ENCODE peak calls at places on chromosomes 2 and 18, in six cellular contexts. One of them, this sample, is unnamed. For H3K4me1, the result is how much of the 10 kb centered on the place peaks cover.

GRCh38 chr2:68762665-68763064 is 28.1 kb downstream of the ARHGAP25 start:
- DNase-seq in K562: peak
- DNase-seq in NT2/D1: no peak
- DNase-seq in CD4-positive, CD25-positive, alpha-beta regulatory T cell: peak
- DNase-seq in A549: no peak
- DNase-seq in left ventricle myocardium inferior: no peak
- DNase-seq in this sample: no peak

GRCh38 chr2:177983183-177983788 is 89.3 kb downstream of the PDE11A start:
- DNase-seq in K562: peak
- DNase-seq in left ventricle myocardium inferior: no peak
- DNase-seq in NT2/D1: peak
- DNase-seq in CD4-positive, CD25-positive, alpha-beta regulatory T cell: no peak
- DNase-seq in A549: peak
- DNase-seq in this sample: peak

GRCh38 chr2:86037141-86037794 is 68.4 kb downstream of the POLR1A start:
- DNase-seq in K562: peak
- DNase-seq in NT2/D1: no peak
- DNase-seq in CD4-positive, CD25-positive, alpha-beta regulatory T cell: no peak
- DNase-seq in left ventricle myocardium inferior: peak
- DNase-seq in A549: no peak
- DNase-seq in this sample: no peak

GRCh38 chr2:96111257-96111640 is 5.1 kb downstream of the ADRA2B start:
- DNase-seq in left ventricle myocardium inferior: no peak
- DNase-seq in NT2/D1: no peak
- DNase-seq in K562: no peak
- DNase-seq in A549: no peak
- DNase-seq in CD4-positive, CD25-positive, alpha-beta regulatory T cell: no peak
- DNase-seq in this sample: no peak

GRCh38 chr2:48727560-48727959 is 28.0 kb downstream of the LHCGR start:
- DNase-seq in NT2/D1: no peak
- DNase-seq in A549: no peak
- DNase-seq in left ventricle myocardium inferior: no peak
- DNase-seq in K562: no peak
- DNase-seq in CD4-positive, CD25-positive, alpha-beta regulatory T cell: no peak
- DNase-seq in this sample: no peak

GRCh38 chr2:28356095-28356911 is 36.4 kb upstream of the FOSL2 start:
- DNase-seq in K562: peak
- DNase-seq in NT2/D1: no peak
- DNase-seq in CD4-positive, CD25-positive, alpha-beta regulatory T cell: peak
- DNase-seq in A549: peak
- DNase-seq in left ventricle myocardium inferior: peak
- DNase-seq in this sample: no peak

GRCh38 chr2:27829791-27830190 is 58.3 kb downstream of the MRPL33 start:
- DNase-seq in CD4-positive, CD25-positive, alpha-beta regulatory T cell: no peak
- DNase-seq in A549: no peak
- DNase-seq in K562: no peak
- DNase-seq in NT2/D1: no peak
- DNase-seq in left ventricle myocardium inferior: no peak
- DNase-seq in this sample: no peak

GRCh38 chr18:27042177-27042576 is 142.9 kb downstream of the CHST9 start:
- DNase-seq in left ventricle myocardium inferior: no peak
- DNase-seq in A549: no peak
- DNase-seq in NT2/D1: no peak
- DNase-seq in K562: no peak
- DNase-seq in CD4-positive, CD25-positive, alpha-beta regulatory T cell: no peak
- DNase-seq in this sample: no peak

GRCh38 chr2:235812185-235812670 is 318.4 kb downstream of the AGAP1 start:
- DNase-seq in NT2/D1: no peak
- DNase-seq in K562: no peak
- DNase-seq in CD4-positive, CD25-positive, alpha-beta regulatory T cell: no peak
- DNase-seq in A549: no peak
- DNase-seq in left ventricle myocardium inferior: no peak
- DNase-seq in this sample: no peak

GRCh38 chr2:129354662-129355061 is 624.8 kb upstream of the RAB6C start:
- DNase-seq in left ventricle myocardium inferior: no peak
- DNase-seq in K562: no peak
- DNase-seq in A549: no peak
- DNase-seq in CD4-positive, CD25-positive, alpha-beta regulatory T cell: no peak
- DNase-seq in NT2/D1: peak
- DNase-seq in this sample: no peak

GRCh38 chr2:222451270-222451674 is 26.9 kb downstream of the SGPP2 start:
- DNase-seq in left ventricle myocardium inferior: no peak
- DNase-seq in A549: no peak
- DNase-seq in K562: no peak
- DNase-seq in CD4-positive, CD25-positive, alpha-beta regulatory T cell: no peak
- DNase-seq in NT2/D1: no peak
- DNase-seq in this sample: no peak

GRCh38 chr18:13436596-13436995 is 218.0 kb downstream of the LDLRAD4 start:
- DNase-seq in A549: no peak
- DNase-seq in CD4-positive, CD25-positive, alpha-beta regulatory T cell: peak
- DNase-seq in left ventricle myocardium inferior: no peak
- DNase-seq in NT2/D1: no peak
- DNase-seq in K562: no peak
- DNase-seq in this sample: no peak

GRCh38 chr18:65091737-65092329 is 659.0 kb upstream of the CDH7 start:
- DNase-seq in K562: peak
- DNase-seq in CD4-positive, CD25-positive, alpha-beta regulatory T cell: no peak
- DNase-seq in NT2/D1: peak
- DNase-seq in A549: peak
- DNase-seq in left ventricle myocardium inferior: no peak
- DNase-seq in this sample: peak

GRCh38 chr2:158756976-158757375 is 38.1 kb upstream of the DAPL1 start:
- DNase-seq in A549: no peak
- DNase-seq in left ventricle myocardium inferior: no peak
- DNase-seq in NT2/D1: no peak
- DNase-seq in CD4-positive, CD25-positive, alpha-beta regulatory T cell: no peak
- DNase-seq in K562: no peak
- DNase-seq in this sample: no peak

GRCh38 chr18:66682855-66683322 is 79.0 kb upstream of the CDH19 start:
- DNase-seq in CD4-positive, CD25-positive, alpha-beta regulatory T cell: no peak
- DNase-seq in K562: no peak
- DNase-seq in left ventricle myocardium inferior: no peak
- DNase-seq in NT2/D1: no peak
- DNase-seq in A549: no peak
- DNase-seq in this sample: no peak

GRCh38 chr2:176582990-176583481 is 313.8 kb downstream of the MTX2 start:
- DNase-seq in A549: peak
- DNase-seq in NT2/D1: peak
- DNase-seq in left ventricle myocardium inferior: no peak
- DNase-seq in K562: peak
- DNase-seq in CD4-positive, CD25-positive, alpha-beta regulatory T cell: no peak
- DNase-seq in this sample: no peak

GRCh38 chr2:240636563-240637115 is 11.4 kb downstream of the GPR35 start:
- DNase-seq in CD4-positive, CD25-positive, alpha-beta regulatory T cell: no peak
- DNase-seq in K562: no peak
- DNase-seq in A549: no peak
- DNase-seq in NT2/D1: no peak
- DNase-seq in left ventricle myocardium inferior: peak
- DNase-seq in this sample: no peak

GRCh38 chr2:195560209-195560907 is 96.7 kb upstream of the SLC39A10 start:
- DNase-seq in A549: peak
- DNase-seq in K562: no peak
- DNase-seq in NT2/D1: no peak
- DNase-seq in left ventricle myocardium inferior: no peak
- DNase-seq in CD4-positive, CD25-positive, alpha-beta regulatory T cell: no peak
- DNase-seq in this sample: no peak

GRCh38 chr2:195555971-195556370 is 101.1 kb upstream of the SLC39A10 start:
- DNase-seq in left ventricle myocardium inferior: no peak
- DNase-seq in A549: no peak
- DNase-seq in CD4-positive, CD25-positive, alpha-beta regulatory T cell: no peak
- DNase-seq in K562: no peak
- DNase-seq in NT2/D1: no peak
- DNase-seq in this sample: no peak

GRCh38 chr2:195561205-195562032 is 95.6 kb upstream of the SLC39A10 start:
- DNase-seq in NT2/D1: no peak
- DNase-seq in K562: no peak
- DNase-seq in CD4-positive, CD25-positive, alpha-beta regulatory T cell: no peak
- DNase-seq in left ventricle myocardium inferior: no peak
- DNase-seq in A549: peak
- DNase-seq in this sample: no peak

GRCh38 chr2:195562624-195563566 is 94.1 kb upstream of the SLC39A10 start:
- DNase-seq in CD4-positive, CD25-positive, alpha-beta regulatory T cell: peak
- DNase-seq in A549: peak
- DNase-seq in left ventricle myocardium inferior: no peak
- DNase-seq in K562: no peak
- DNase-seq in NT2/D1: no peak
- DNase-seq in this sample: no peak

DNA sequence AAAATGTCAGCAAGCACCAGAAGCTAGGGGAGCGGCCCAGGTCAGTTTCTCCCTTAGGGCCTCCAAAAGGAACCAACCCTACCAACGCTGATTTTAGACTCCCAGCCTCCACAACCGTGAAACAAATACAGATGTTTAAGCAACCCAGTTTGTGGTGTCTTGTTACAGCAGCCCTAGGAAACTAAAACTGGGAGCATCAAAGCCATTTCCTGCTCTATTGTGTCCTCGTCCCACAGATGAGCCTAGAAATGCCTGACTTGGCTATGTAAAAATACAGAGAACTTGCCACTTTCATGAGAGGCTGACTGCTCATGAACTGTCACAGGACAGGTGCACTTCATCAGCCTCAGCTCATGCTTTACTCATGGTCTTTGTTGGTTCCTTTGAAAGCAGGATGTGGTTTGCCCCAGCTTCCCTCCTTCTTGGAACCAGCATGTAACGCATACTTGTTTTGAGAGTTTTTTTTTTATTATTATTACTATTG is 97.6 kb upstream of the SLC39A10 start:
- DNase-seq in A549: no peak
- DNase-seq in CD4-positive, CD25-positive, alpha-beta regulatory T cell: peak
- DNase-seq in K562: no peak
- DNase-seq in NT2/D1: peak
- DNase-seq in left ventricle myocardium inferior: no peak
- DNase-seq in this sample: peak
- H3K4me1 ChIP-seq in A549: half or more
- H3K4me1 ChIP-seq in CD4-positive, CD25-positive, alpha-beta regulatory T cell: half or more
- H3K4me1 ChIP-seq in K562: under half
- H3K4me1 ChIP-seq in NT2/D1: under half
- H3K4me1 ChIP-seq in left ventricle myocardium inferior: under half
- H3K4me1 ChIP-seq in this sample: under half

DNA sequence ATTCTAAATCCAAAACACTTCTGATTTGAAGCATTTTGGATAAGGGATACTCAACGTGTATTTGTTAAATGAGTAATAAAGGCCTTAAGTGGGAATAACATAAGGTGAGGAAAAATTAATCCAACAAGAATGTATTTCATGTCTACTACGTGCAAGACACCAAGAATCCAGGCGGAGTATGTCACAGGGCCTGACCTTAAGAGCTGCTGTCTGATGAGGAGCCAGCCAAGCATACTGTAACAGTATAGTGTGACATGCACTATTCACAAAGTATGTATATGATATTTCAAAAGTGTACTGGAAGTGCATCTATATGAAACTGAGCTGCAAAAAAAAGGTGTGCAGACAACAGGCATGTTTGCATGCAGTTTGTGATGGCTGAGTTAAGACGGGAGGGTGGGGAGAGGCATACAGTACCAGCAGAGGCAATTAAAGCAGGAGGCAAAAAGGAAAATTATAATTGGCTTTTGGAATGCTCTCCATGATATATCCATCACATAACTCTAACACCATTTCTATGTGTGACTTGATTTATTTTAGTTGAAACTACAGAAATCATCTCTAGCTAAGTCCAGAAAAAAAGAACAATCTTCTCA is 18.2 kb downstream of the IWS1 start:
- DNase-seq in NT2/D1: no peak
- DNase-seq in CD4-positive, CD25-positive, alpha-beta regulatory T cell: no peak
- DNase-seq in left ventricle myocardium inferior: no peak
- DNase-seq in A549: peak
- DNase-seq in K562: no peak
- DNase-seq in this sample: no peak
- H3K4me3 ChIP-seq in NT2/D1: no peak
- H3K4me3 ChIP-seq in CD4-positive, CD25-positive, alpha-beta regulatory T cell: no peak
- H3K4me3 ChIP-seq in left ventricle myocardium inferior: peak
- H3K4me3 ChIP-seq in A549: peak
- H3K4me3 ChIP-seq in K562: no peak
- H3K4me3 ChIP-seq in this sample: no peak

GRCh38 chr2:57962861-57963260 is 83.7 kb upstream of the VRK2 start:
- DNase-seq in A549: no peak
- DNase-seq in CD4-positive, CD25-positive, alpha-beta regulatory T cell: no peak
- DNase-seq in K562: peak
- DNase-seq in NT2/D1: no peak
- DNase-seq in left ventricle myocardium inferior: no peak
- DNase-seq in this sample: no peak
- H3K4me1 ChIP-seq in A549: under half
- H3K4me1 ChIP-seq in CD4-positive, CD25-positive, alpha-beta regulatory T cell: under half
- H3K4me1 ChIP-seq in K562: under half
- H3K4me1 ChIP-seq in NT2/D1: under half
- H3K4me1 ChIP-seq in left ventricle myocardium inferior: under half
- H3K4me1 ChIP-seq in this sample: under half

GRCh38 chr18:11750581-11751304 is 61.7 kb downstream of the GNAL start:
- DNase-seq in K562: no peak
- DNase-seq in A549: no peak
- DNase-seq in NT2/D1: no peak
- DNase-seq in CD4-positive, CD25-positive, alpha-beta regulatory T cell: no peak
- DNase-seq in left ventricle myocardium inferior: no peak
- DNase-seq in this sample: no peak

GRCh38 chr18:11749305-11749704 is 60.2 kb downstream of the GNAL start:
- DNase-seq in left ventricle myocardium inferior: no peak
- DNase-seq in CD4-positive, CD25-positive, alpha-beta regulatory T cell: no peak
- DNase-seq in NT2/D1: no peak
- DNase-seq in K562: no peak
- DNase-seq in A549: no peak
- DNase-seq in this sample: no peak

GRCh38 chr18:11750171-11750570 is 61.1 kb downstream of the GNAL start:
- DNase-seq in NT2/D1: no peak
- DNase-seq in left ventricle myocardium inferior: no peak
- DNase-seq in K562: no peak
- DNase-seq in CD4-positive, CD25-positive, alpha-beta regulatory T cell: no peak
- DNase-seq in A549: no peak
- DNase-seq in this sample: no peak

GRCh38 chr18:11752116-11752911 is 63.2 kb downstream of the GNAL start:
- DNase-seq in left ventricle myocardium inferior: no peak
- DNase-seq in A549: peak
- DNase-seq in K562: peak
- DNase-seq in CD4-positive, CD25-positive, alpha-beta regulatory T cell: no peak
- DNase-seq in NT2/D1: no peak
- DNase-seq in this sample: no peak

DNA sequence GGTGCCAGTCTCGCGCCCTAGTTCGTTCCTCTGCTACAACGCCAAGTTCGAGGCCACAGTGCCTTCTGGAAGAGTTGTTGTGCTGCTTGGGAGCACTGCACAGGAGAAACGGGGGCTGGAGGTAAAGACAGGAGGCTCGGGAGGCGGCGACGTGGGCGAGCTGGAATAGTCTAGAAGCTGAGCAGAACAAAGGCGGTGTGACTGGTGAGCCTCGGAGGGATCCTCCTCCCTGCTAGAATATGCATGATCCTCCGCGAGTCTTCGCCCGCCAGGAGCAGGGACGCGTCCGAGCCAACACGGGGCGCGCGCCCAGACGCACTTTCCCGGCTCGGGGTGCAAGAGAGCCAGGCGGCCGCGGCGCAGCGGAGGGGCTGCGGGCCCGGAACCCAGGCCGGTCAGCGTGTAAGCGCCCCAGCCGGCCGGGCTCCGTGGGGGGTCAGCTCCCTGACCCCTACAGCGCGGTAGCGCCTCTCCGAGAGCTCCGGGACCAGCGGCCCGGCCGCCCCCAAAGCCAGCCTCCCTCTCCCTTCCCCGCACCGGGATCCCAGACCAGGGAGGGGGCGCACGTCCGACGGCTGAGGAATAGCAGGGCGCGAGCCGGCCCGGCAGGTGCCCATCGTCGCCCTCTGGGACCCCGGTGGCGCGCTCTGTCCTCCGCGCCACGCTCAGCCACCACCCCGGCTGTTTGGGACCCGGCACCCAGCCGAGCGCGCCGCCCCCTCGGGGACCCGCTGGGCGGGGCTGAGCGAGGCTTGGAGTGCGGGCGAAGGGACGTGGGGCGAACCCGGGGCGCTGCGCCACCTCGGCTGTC is 62.4 kb downstream of the GNAL start:
- DNase-seq in CD4-positive, CD25-positive, alpha-beta regulatory T cell: no peak
- DNase-seq in A549: no peak
- DNase-seq in K562: no peak
- DNase-seq in NT2/D1: no peak
- DNase-seq in left ventricle myocardium inferior: no peak
- DNase-seq in this sample: no peak
- H3K4me3 ChIP-seq in CD4-positive, CD25-positive, alpha-beta regulatory T cell: no peak
- H3K4me3 ChIP-seq in A549: peak
- H3K4me3 ChIP-seq in K562: no peak
- H3K4me3 ChIP-seq in NT2/D1: peak
- H3K4me3 ChIP-seq in left ventricle myocardium inferior: peak
- H3K4me3 ChIP-seq in this sample: peak